ENCODE peak calls at places on chromosome 12, in four cellular contexts. E, Z, V and Q are unnamed samples.

GRCh38 chr12:71503579-71504470 is 64.2 kb downstream of the LGR5 start:
- DNase-seq in E (no peak), Z (no peak), V (no peak), Q (no peak)

GRCh38 chr12:110932048-110932447 is 11.7 kb upstream of the MYL2 start:
- DNase-seq in E (no peak), V (no peak), Z (peak; percentile 27), Q (no peak)

GRCh38 chr12:42666671-42667243 is 77.2 kb upstream of the PRICKLE1 start:
- DNase-seq in V (no peak), E (peak; percentile 53), Z (no peak), Q (no peak)

GRCh38 chr12:93541578-93542217 is 30.8 kb upstream of the SOCS2 start:
- DNase-seq in Z (no peak), E (no peak), V (no peak), Q (no peak)

GRCh38 chr12:14454098-14454907 is 88.8 kb downstream of the ATF7IP start:
- DNase-seq in Z (peak; percentile 51), V (peak; percentile 56), E (peak; percentile 22), Q (no peak)

GRCh38 chr12:109218996-109219395 is 90.1 kb downstream of the FOXN4 start:
- DNase-seq in E (no peak), V (no peak), Z (no peak), Q (no peak)

GRCh38 chr12:93572712-93573551 is 457 bp downstream of the SOCS2 start:
- DNase-seq in V (peak; percentile 68), Z (peak; percentile 47), E (peak; percentile 32), Q (peak; percentile 53)

GRCh38 chr12:116125981-116126566 is 151.4 kb downstream of the MED13L start:
- DNase-seq in Z (no peak), E (no peak), V (no peak), Q (no peak)

GRCh38 chr12:113154351-113154973 is 4.9 kb downstream of the CFAP73 start:
- DNase-seq in E (no peak), V (no peak), Z (peak; percentile 53), Q (peak; percentile 55)

GRCh38 chr12:56591961-56592360 is 38.2 kb downstream of the BAZ2A start:
- DNase-seq in E (no peak), Z (no peak), V (no peak), Q (no peak)

GRCh38 chr12:116735951-116736599 is 1.8 kb downstream of the SPRING1 start:
- DNase-seq in Z (no peak), V (peak; percentile 18), E (no peak), Q (no peak)

GRCh38 chr12:89352492-89353187 is at the start of gene DUSP6:
- DNase-seq in V (peak; percentile 96), E (peak; percentile 100), Z (peak; percentile 93), Q (peak; percentile 90)

GRCh38 chr12:115294443-115295133 is 610.6 kb upstream of the TBX3 start:
- DNase-seq in V (no peak), Z (no peak), E (peak; percentile 40), Q (no peak)

GRCh38 chr12:52913424-52913821 is 8.5 kb upstream of the KRT8 start:
- DNase-seq in Z (no peak), E (no peak), V (no peak), Q (no peak)

GRCh38 chr12:85279449-85280137 is 427 bp upstream of the ALX1 start:
- DNase-seq in Z (peak; percentile 45), V (no peak), E (peak; percentile 29), Q (peak; percentile 25)

GRCh38 chr12:42482820-42483533 is 106.6 kb downstream of the PRICKLE1 start:
- DNase-seq in V (peak; percentile 54), E (peak; percentile 70), Z (peak; percentile 94), Q (peak; percentile 77)